ENCODE peak calls at places on chromosomes 5 and 9, in six cellular contexts. One of them, this sample, is unnamed.

GRCh38 chr5:89989831-89990230 is 419.7 kb downstream of the CETN3 start:
- DNase-seq in HCT116: no peak
- DNase-seq in spleen: no peak
- DNase-seq in A549: no peak
- DNase-seq in ovary: no peak
- DNase-seq in CD8-positive, alpha-beta T cell: no peak
- DNase-seq in this sample: no peak

GRCh38 chr9:95077053-95077765 is 240.3 kb downstream of the FANCC start:
- DNase-seq in HCT116: no peak
- DNase-seq in spleen: no peak
- DNase-seq in A549: no peak
- DNase-seq in ovary: peak
- DNase-seq in CD8-positive, alpha-beta T cell: no peak
- DNase-seq in this sample: no peak

GRCh38 chr5:59348189-59348588 is 545.3 kb downstream of the PDE4D start:
- DNase-seq in HCT116: no peak
- DNase-seq in spleen: no peak
- DNase-seq in A549: no peak
- DNase-seq in ovary: no peak
- DNase-seq in CD8-positive, alpha-beta T cell: no peak
- DNase-seq in this sample: no peak

GRCh38 chr5:74446673-74447337 is 193.7 kb downstream of the ENC1 start:
- DNase-seq in HCT116: no peak
- DNase-seq in spleen: no peak
- DNase-seq in A549: no peak
- DNase-seq in ovary: no peak
- DNase-seq in CD8-positive, alpha-beta T cell: no peak
- DNase-seq in this sample: no peak

GRCh38 chr9:12916037-12916436 is 141.2 kb downstream of the LURAP1L start:
- DNase-seq in HCT116: peak
- DNase-seq in spleen: no peak
- DNase-seq in A549: no peak
- DNase-seq in ovary: no peak
- DNase-seq in CD8-positive, alpha-beta T cell: no peak
- DNase-seq in this sample: peak

GRCh38 chr9:103904242-103904641 is 189.9 kb upstream of the SMC2 start:
- DNase-seq in HCT116: no peak
- DNase-seq in spleen: no peak
- DNase-seq in A549: no peak
- DNase-seq in ovary: no peak
- DNase-seq in CD8-positive, alpha-beta T cell: no peak
- DNase-seq in this sample: no peak

GRCh38 chr5:131630208-131630962 is 4.6 kb downstream of the RAPGEF6 start:
- DNase-seq in HCT116: no peak
- DNase-seq in spleen: no peak
- DNase-seq in A549: no peak
- DNase-seq in ovary: no peak
- DNase-seq in CD8-positive, alpha-beta T cell: no peak
- DNase-seq in this sample: no peak

GRCh38 chr5:180381428-180381827 is 28.3 kb upstream of the GFPT2 start:
- DNase-seq in HCT116: no peak
- DNase-seq in spleen: no peak
- DNase-seq in A549: no peak
- DNase-seq in ovary: no peak
- DNase-seq in CD8-positive, alpha-beta T cell: no peak
- DNase-seq in this sample: no peak

GRCh38 chr5:68319316-68320093 is 103.9 kb downstream of the PIK3R1 start:
- DNase-seq in HCT116: no peak
- DNase-seq in spleen: no peak
- DNase-seq in A549: peak
- DNase-seq in ovary: no peak
- DNase-seq in CD8-positive, alpha-beta T cell: no peak
- DNase-seq in this sample: peak

GRCh38 chr5:80825780-80826460 is 134.2 kb upstream of the RASGRF2 start:
- DNase-seq in HCT116: no peak
- DNase-seq in spleen: no peak
- DNase-seq in A549: no peak
- DNase-seq in ovary: no peak
- DNase-seq in CD8-positive, alpha-beta T cell: no peak
- DNase-seq in this sample: no peak

GRCh38 chr9:113350937-113351336 is 1.6 kb downstream of the BSPRY start:
- DNase-seq in HCT116: no peak
- DNase-seq in spleen: no peak
- DNase-seq in A549: no peak
- DNase-seq in ovary: no peak
- DNase-seq in CD8-positive, alpha-beta T cell: no peak
- DNase-seq in this sample: no peak

GRCh38 chr9:109963079-109963478 is 183.1 kb downstream of the PALM2AKAP2 start:
- DNase-seq in HCT116: no peak
- DNase-seq in spleen: no peak
- DNase-seq in A549: no peak
- DNase-seq in ovary: no peak
- DNase-seq in CD8-positive, alpha-beta T cell: no peak
- DNase-seq in this sample: no peak

GRCh38 chr9:109956811-109957440 is 176.9 kb downstream of the PALM2AKAP2 start:
- DNase-seq in HCT116: no peak
- DNase-seq in spleen: no peak
- DNase-seq in A549: no peak
- DNase-seq in ovary: no peak
- DNase-seq in CD8-positive, alpha-beta T cell: no peak
- DNase-seq in this sample: no peak

GRCh38 chr9:109966643-109967368 is 186.8 kb downstream of the PALM2AKAP2 start:
- DNase-seq in HCT116: no peak
- DNase-seq in spleen: peak
- DNase-seq in A549: no peak
- DNase-seq in ovary: no peak
- DNase-seq in CD8-positive, alpha-beta T cell: no peak
- DNase-seq in this sample: no peak

GRCh38 chr9:109961579-109961978 is 181.6 kb downstream of the PALM2AKAP2 start:
- DNase-seq in HCT116: no peak
- DNase-seq in spleen: no peak
- DNase-seq in A549: no peak
- DNase-seq in ovary: no peak
- DNase-seq in CD8-positive, alpha-beta T cell: no peak
- DNase-seq in this sample: no peak

GRCh38 chr9:109962215-109962614 is 182.2 kb downstream of the PALM2AKAP2 start:
- DNase-seq in HCT116: no peak
- DNase-seq in spleen: no peak
- DNase-seq in A549: no peak
- DNase-seq in ovary: no peak
- DNase-seq in CD8-positive, alpha-beta T cell: no peak
- DNase-seq in this sample: no peak
- H3K4me3 ChIP-seq in HCT116: no peak
- H3K4me3 ChIP-seq in spleen: no peak
- H3K4me3 ChIP-seq in A549: no peak
- H3K4me3 ChIP-seq in ovary: no peak
- H3K4me3 ChIP-seq in CD8-positive, alpha-beta T cell: no peak
- H3K4me3 ChIP-seq in this sample: no peak

GRCh38 chr5:14038341-14038959 is 94.0 kb upstream of the DNAH5 start:
- DNase-seq in HCT116: peak
- DNase-seq in spleen: no peak
- DNase-seq in A549: peak
- DNase-seq in ovary: no peak
- DNase-seq in CD8-positive, alpha-beta T cell: no peak
- DNase-seq in this sample: peak

GRCh38 chr5:14035859-14036440 is 91.5 kb upstream of the DNAH5 start:
- DNase-seq in HCT116: peak
- DNase-seq in spleen: no peak
- DNase-seq in A549: peak
- DNase-seq in ovary: no peak
- DNase-seq in CD8-positive, alpha-beta T cell: no peak
- DNase-seq in this sample: peak

GRCh38 chr5:14036947-14037346 is 92.5 kb upstream of the DNAH5 start:
- DNase-seq in HCT116: no peak
- DNase-seq in spleen: no peak
- DNase-seq in A549: peak
- DNase-seq in ovary: no peak
- DNase-seq in CD8-positive, alpha-beta T cell: no peak
- DNase-seq in this sample: no peak

GRCh38 chr5:14034991-14035390 is 90.5 kb upstream of the DNAH5 start:
- DNase-seq in HCT116: no peak
- DNase-seq in spleen: no peak
- DNase-seq in A549: no peak
- DNase-seq in ovary: no peak
- DNase-seq in CD8-positive, alpha-beta T cell: no peak
- DNase-seq in this sample: no peak

DNA sequence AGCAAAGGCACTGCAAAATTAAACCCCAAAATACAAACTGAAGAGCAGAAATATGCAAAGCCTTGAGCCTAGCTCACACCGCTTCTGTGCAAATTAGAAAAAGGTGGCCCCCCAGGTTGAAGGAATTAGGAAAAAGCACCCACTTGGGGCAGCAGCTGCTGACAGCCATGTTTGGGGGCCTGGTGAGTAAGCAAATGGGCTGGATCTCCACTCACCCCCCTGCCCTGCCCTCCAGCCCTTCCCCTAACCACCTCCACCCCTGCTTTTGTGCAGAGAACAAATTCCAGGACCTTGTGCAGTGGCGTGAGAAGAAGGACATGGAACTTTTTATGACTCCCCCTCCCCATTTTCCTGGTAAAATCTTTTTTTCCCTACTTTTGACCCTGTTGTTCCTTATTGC is 92.0 kb upstream of the DNAH5 start:
- DNase-seq in HCT116: no peak
- DNase-seq in spleen: no peak
- DNase-seq in A549: peak
- DNase-seq in ovary: no peak
- DNase-seq in CD8-positive, alpha-beta T cell: no peak
- DNase-seq in this sample: no peak
- H3K4me3 ChIP-seq in HCT116: peak
- H3K4me3 ChIP-seq in spleen: no peak
- H3K4me3 ChIP-seq in A549: peak
- H3K4me3 ChIP-seq in ovary: no peak
- H3K4me3 ChIP-seq in CD8-positive, alpha-beta T cell: no peak
- H3K4me3 ChIP-seq in this sample: no peak

GRCh38 chr5:174910245-174910737 is 185.9 kb downstream of the MSX2 start:
- DNase-seq in HCT116: peak
- DNase-seq in spleen: peak
- DNase-seq in A549: peak
- DNase-seq in ovary: peak
- DNase-seq in CD8-positive, alpha-beta T cell: peak
- DNase-seq in this sample: no peak
- H3K4me3 ChIP-seq in HCT116: peak
- H3K4me3 ChIP-seq in spleen: peak
- H3K4me3 ChIP-seq in A549: peak
- H3K4me3 ChIP-seq in ovary: no peak
- H3K4me3 ChIP-seq in CD8-positive, alpha-beta T cell: no peak
- H3K4me3 ChIP-seq in this sample: no peak

GRCh38 chr9:82035332-82035731 is 46.8 kb downstream of the SPATA31D1 start:
- DNase-seq in HCT116: no peak
- DNase-seq in spleen: no peak
- DNase-seq in A549: no peak
- DNase-seq in ovary: no peak
- DNase-seq in CD8-positive, alpha-beta T cell: no peak
- DNase-seq in this sample: no peak

GRCh38 chr9:82037126-82037525 is 48.6 kb downstream of the SPATA31D1 start:
- DNase-seq in HCT116: no peak
- DNase-seq in spleen: no peak
- DNase-seq in A549: no peak
- DNase-seq in ovary: no peak
- DNase-seq in CD8-positive, alpha-beta T cell: no peak
- DNase-seq in this sample: no peak

GRCh38 chr9:82036101-82036500 is 47.5 kb downstream of the SPATA31D1 start:
- DNase-seq in HCT116: no peak
- DNase-seq in spleen: no peak
- DNase-seq in A549: no peak
- DNase-seq in ovary: no peak
- DNase-seq in CD8-positive, alpha-beta T cell: no peak
- DNase-seq in this sample: no peak

GRCh38 chr9:82031538-82032280 is 43.1 kb downstream of the SPATA31D1 start:
- DNase-seq in HCT116: peak
- DNase-seq in spleen: no peak
- DNase-seq in A549: no peak
- DNase-seq in ovary: no peak
- DNase-seq in CD8-positive, alpha-beta T cell: no peak
- DNase-seq in this sample: peak
- H3K4me3 ChIP-seq in HCT116: no peak
- H3K4me3 ChIP-seq in spleen: no peak
- H3K4me3 ChIP-seq in A549: no peak
- H3K4me3 ChIP-seq in ovary: no peak
- H3K4me3 ChIP-seq in CD8-positive, alpha-beta T cell: no peak
- H3K4me3 ChIP-seq in this sample: no peak